ENCODE peak calls at places on chromosomes 5 and 9, in five cellular contexts. One of them, this sample, is unnamed.

GRCh38 chr9:14238518-14238917 is 75.4 kb downstream of the NFIB start:
- DNase-seq in MM.1S: no peak
- DNase-seq in tibial nerve: no peak
- DNase-seq in spleen: no peak
- DNase-seq in transverse colon: no peak
- DNase-seq in this sample: no peak

GRCh38 chr9:38392235-38393127 is at the start of gene ALDH1B1:
- DNase-seq in tibial nerve: peak
- DNase-seq in spleen: peak
- DNase-seq in transverse colon: peak
- DNase-seq in MM.1S: peak
- DNase-seq in this sample: peak

GRCh38 chr9:81492710-81493447 is 196.5 kb downstream of the TLE1 start:
- DNase-seq in MM.1S: no peak
- DNase-seq in spleen: no peak
- DNase-seq in transverse colon: no peak
- DNase-seq in tibial nerve: no peak
- DNase-seq in this sample: no peak

GRCh38 chr5:132272341-132273210 is 15.1 kb downstream of the PDLIM4 start:
- DNase-seq in transverse colon: peak
- DNase-seq in tibial nerve: peak
- DNase-seq in MM.1S: peak
- DNase-seq in spleen: peak
- DNase-seq in this sample: no peak

GRCh38 chr9:137445930-137446431 is 4.8 kb upstream of the ENTPD8 start:
- DNase-seq in spleen: peak
- DNase-seq in MM.1S: no peak
- DNase-seq in transverse colon: no peak
- DNase-seq in tibial nerve: no peak
- DNase-seq in this sample: no peak

GRCh38 chr5:172188893-172189692 is 1.1 kb upstream of the STK10 start:
- DNase-seq in transverse colon: no peak
- DNase-seq in spleen: peak
- DNase-seq in MM.1S: no peak
- DNase-seq in tibial nerve: no peak
- DNase-seq in this sample: no peak

GRCh38 chr5:157596449-157596848 is 20.9 kb upstream of the ADAM19 start:
- DNase-seq in transverse colon: peak
- DNase-seq in MM.1S: peak
- DNase-seq in spleen: no peak
- DNase-seq in tibial nerve: no peak
- DNase-seq in this sample: no peak

GRCh38 chr5:85049020-85049419 is 664.3 kb upstream of the EDIL3 start:
- DNase-seq in MM.1S: peak
- DNase-seq in spleen: no peak
- DNase-seq in transverse colon: no peak
- DNase-seq in tibial nerve: no peak
- DNase-seq in this sample: no peak

GRCh38 chr9:131798166-131798565 is 58.3 kb upstream of the RAPGEF1 start:
- DNase-seq in MM.1S: no peak
- DNase-seq in spleen: no peak
- DNase-seq in tibial nerve: no peak
- DNase-seq in transverse colon: no peak
- DNase-seq in this sample: no peak

GRCh38 chr5:146042628-146043279 is 62.6 kb downstream of the PLAC8L1 start:
- DNase-seq in tibial nerve: no peak
- DNase-seq in spleen: no peak
- DNase-seq in MM.1S: no peak
- DNase-seq in transverse colon: peak
- DNase-seq in this sample: no peak

GRCh38 chr9:76873821-76874220 is 32.1 kb downstream of the PRUNE2 start:
- DNase-seq in spleen: no peak
- DNase-seq in tibial nerve: no peak
- DNase-seq in MM.1S: no peak
- DNase-seq in transverse colon: no peak
- DNase-seq in this sample: no peak

GRCh38 chr5:180421672-180422071 is 68.5 kb upstream of the GFPT2 start:
- DNase-seq in transverse colon: no peak
- DNase-seq in spleen: no peak
- DNase-seq in tibial nerve: no peak
- DNase-seq in MM.1S: no peak
- DNase-seq in this sample: no peak

GRCh38 chr5:180424094-180424493 is 70.1 kb upstream of the CNOT6 start:
- DNase-seq in spleen: no peak
- DNase-seq in transverse colon: no peak
- DNase-seq in MM.1S: no peak
- DNase-seq in tibial nerve: no peak
- DNase-seq in this sample: no peak

GRCh38 chr5:180423598-180423997 is 70.5 kb upstream of the GFPT2 start:
- DNase-seq in tibial nerve: no peak
- DNase-seq in spleen: no peak
- DNase-seq in MM.1S: no peak
- DNase-seq in transverse colon: no peak
- DNase-seq in this sample: no peak

DNA sequence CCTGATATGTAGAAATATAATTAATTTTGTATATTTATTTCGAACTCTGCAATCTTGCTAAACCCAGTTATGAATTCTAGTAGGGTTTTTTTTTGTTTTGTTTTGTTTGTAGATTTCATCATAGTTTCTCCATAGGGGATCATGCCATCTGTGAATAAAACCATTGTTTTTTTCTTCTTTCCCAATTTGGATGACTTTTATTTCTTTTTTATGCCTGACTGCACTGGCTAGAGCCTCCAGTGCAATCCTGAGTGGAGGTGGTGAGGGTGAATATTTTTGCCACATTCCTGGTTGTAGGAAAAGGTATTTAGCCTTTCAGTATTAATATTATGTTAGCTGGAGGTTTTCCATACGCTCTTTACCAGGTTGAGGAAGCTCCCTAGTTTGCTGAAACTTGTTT is 70.0 kb upstream of the GFPT2 start:
- DNase-seq in transverse colon: no peak
- DNase-seq in MM.1S: no peak
- DNase-seq in tibial nerve: no peak
- DNase-seq in spleen: no peak
- DNase-seq in this sample: peak
- H3K27ac ChIP-seq in transverse colon: no peak
- H3K27ac ChIP-seq in MM.1S: no peak
- H3K27ac ChIP-seq in tibial nerve: no peak
- H3K27ac ChIP-seq in spleen: no peak
- H3K27ac ChIP-seq in this sample: no peak

DNA sequence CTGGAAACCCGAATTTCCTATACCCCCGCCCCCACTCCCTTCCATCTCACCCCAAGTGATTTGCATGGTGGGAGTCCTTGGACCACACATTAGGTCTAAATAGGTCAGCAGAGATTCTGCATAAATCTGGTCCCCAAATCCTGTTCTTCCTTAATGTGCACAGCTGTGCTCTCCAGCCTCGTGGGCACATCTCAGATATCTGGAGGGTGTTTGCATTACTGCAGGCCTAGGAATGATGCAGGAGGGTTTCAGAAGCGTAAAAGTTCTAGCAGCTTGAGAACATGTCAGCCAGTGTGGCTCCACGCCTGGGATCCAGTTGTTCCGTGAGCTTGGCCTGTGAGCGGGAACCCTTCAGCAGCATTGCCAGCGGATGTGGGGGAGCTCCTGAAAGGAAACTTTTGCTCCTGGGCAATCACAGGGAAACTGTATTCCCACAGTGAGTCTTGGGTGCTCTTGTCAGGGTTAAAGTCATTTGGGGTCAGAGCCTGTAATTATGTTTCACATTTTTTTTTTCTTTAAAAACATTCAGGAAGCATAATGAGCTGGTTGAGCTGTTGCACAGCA is 12.9 kb downstream of the ARHGAP26 start:
- DNase-seq in transverse colon: no peak
- DNase-seq in tibial nerve: no peak
- DNase-seq in spleen: no peak
- DNase-seq in MM.1S: no peak
- DNase-seq in this sample: peak
- H3K27ac ChIP-seq in transverse colon: peak
- H3K27ac ChIP-seq in tibial nerve: peak
- H3K27ac ChIP-seq in spleen: peak
- H3K27ac ChIP-seq in MM.1S: peak
- H3K27ac ChIP-seq in this sample: no peak

DNA sequence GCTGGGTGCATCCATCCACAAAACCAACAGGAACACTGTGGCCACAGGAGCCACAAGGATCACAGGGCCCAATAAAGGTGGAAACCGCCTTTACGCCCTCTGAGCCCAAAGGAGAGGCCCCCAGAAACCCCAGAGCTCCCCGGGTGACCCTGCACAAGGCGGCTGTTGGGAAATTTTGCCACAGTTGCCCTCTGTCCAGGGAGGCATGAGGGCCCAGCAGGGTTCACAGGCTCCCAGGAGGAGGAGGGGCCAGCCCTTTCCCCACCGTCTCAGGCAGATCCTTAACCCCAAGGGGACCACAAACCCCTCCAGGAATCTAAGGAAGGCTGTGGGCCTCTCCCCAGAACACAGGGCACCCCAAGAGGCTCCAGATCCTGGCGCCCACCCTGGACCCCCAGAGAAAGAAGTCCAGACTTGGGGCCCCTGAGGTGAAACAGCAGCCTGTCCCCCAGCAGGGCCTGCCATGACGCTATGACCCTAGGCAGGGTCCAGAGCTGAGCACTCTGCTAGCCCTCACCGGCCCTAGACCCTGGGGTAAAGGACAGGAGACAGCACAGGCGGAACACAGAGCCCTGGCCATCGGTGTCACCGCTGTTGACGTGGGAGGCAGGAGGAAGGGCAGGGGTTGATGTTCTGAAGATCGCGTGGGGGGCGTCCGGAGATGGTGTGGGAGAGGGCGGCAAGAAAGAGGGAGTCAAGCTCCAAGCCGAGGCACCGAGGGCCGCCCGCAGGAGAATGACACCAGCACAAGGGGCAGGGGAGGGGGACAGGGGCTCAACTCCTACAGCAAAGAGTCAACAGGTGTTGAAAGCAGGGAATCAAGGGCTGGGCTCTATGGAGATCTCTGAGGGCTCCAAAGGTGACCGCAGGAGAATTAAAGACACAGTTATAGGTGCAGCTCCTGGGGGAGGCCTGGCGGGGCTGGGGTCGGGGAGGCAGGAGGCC is 97.5 kb downstream of the VAV2 start:
- DNase-seq in spleen: no peak
- DNase-seq in MM.1S: no peak
- DNase-seq in transverse colon: no peak
- DNase-seq in tibial nerve: no peak
- DNase-seq in this sample: no peak
- H3K27ac ChIP-seq in spleen: no peak
- H3K27ac ChIP-seq in MM.1S: no peak
- H3K27ac ChIP-seq in transverse colon: no peak
- H3K27ac ChIP-seq in tibial nerve: no peak
- H3K27ac ChIP-seq in this sample: no peak

DNA sequence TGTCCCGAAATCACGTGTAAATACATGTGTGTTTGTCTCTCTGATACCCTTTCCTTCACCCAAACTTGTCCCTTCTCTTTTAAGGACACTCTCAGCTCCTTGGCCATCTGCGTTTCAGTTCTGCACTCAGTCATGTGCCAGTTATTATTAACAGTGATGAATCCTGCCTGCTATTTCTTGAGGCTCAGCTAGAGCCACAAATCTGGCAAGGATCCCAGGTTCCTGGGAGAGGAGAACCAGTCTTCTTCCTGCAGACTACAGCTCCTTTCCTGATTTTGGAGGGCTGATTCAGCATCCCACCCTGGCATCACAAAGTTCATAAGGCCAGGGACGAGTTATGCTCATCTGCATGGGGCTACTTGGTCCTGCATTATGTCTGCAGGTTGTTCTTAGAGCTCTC is 5.6 kb downstream of the MAMDC2 start:
- DNase-seq in transverse colon: peak
- DNase-seq in spleen: no peak
- DNase-seq in MM.1S: peak
- DNase-seq in tibial nerve: peak
- DNase-seq in this sample: peak
- H3K27ac ChIP-seq in transverse colon: peak
- H3K27ac ChIP-seq in spleen: peak
- H3K27ac ChIP-seq in MM.1S: peak
- H3K27ac ChIP-seq in tibial nerve: peak
- H3K27ac ChIP-seq in this sample: no peak

GRCh38 chr5:108101816-108102215 is 280.1 kb downstream of the FBXL17 start:
- DNase-seq in spleen: no peak
- DNase-seq in transverse colon: no peak
- DNase-seq in MM.1S: no peak
- DNase-seq in tibial nerve: no peak
- DNase-seq in this sample: peak
- H3K27ac ChIP-seq in spleen: no peak
- H3K27ac ChIP-seq in transverse colon: no peak
- H3K27ac ChIP-seq in MM.1S: no peak
- H3K27ac ChIP-seq in tibial nerve: no peak
- H3K27ac ChIP-seq in this sample: peak

GRCh38 chr5:59246470-59247250 is 646.9 kb downstream of the PDE4D start:
- DNase-seq in transverse colon: no peak
- DNase-seq in spleen: no peak
- DNase-seq in tibial nerve: no peak
- DNase-seq in MM.1S: no peak
- DNase-seq in this sample: no peak
- H3K27ac ChIP-seq in transverse colon: peak
- H3K27ac ChIP-seq in spleen: no peak
- H3K27ac ChIP-seq in tibial nerve: no peak
- H3K27ac ChIP-seq in MM.1S: no peak
- H3K27ac ChIP-seq in this sample: no peak

DNA sequence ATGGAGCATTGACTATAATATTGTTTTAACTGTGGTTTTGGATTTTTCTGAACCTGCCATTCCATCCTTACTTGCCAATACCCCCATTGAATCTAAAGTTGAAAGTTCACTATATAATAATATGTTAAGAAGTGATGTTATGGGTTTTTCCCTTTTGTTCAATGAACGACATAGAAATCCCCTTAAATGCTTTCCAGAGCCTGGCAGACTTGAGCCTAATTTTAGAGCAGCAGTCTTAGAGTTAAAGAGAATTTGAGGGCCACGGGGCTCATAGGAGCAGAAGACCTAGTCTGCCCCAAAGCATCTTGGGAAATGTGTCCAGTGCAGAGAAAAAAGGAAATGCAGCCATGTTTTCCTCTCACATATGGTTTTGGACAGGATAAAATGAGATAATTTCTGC is 146.1 kb upstream of the SLC44A1 start:
- DNase-seq in MM.1S: no peak
- DNase-seq in tibial nerve: no peak
- DNase-seq in spleen: no peak
- DNase-seq in transverse colon: no peak
- DNase-seq in this sample: no peak
- H3K27ac ChIP-seq in MM.1S: no peak
- H3K27ac ChIP-seq in tibial nerve: no peak
- H3K27ac ChIP-seq in spleen: no peak
- H3K27ac ChIP-seq in transverse colon: no peak
- H3K27ac ChIP-seq in this sample: no peak

GRCh38 chr5:150636391-150637244 is 3.8 kb upstream of the SYNPO start:
- DNase-seq in tibial nerve: no peak
- DNase-seq in MM.1S: no peak
- DNase-seq in spleen: no peak
- DNase-seq in transverse colon: peak
- DNase-seq in this sample: no peak
- H3K27ac ChIP-seq in tibial nerve: peak
- H3K27ac ChIP-seq in MM.1S: no peak
- H3K27ac ChIP-seq in spleen: peak
- H3K27ac ChIP-seq in transverse colon: peak
- H3K27ac ChIP-seq in this sample: no peak